ENCODE peak calls at places on chromosome X, in eight cellular contexts. H is stimulated activated CD4-positive, alpha-beta T cell treated with anti-CD3 and anti-CD28 coated beads, Interleukin-15, amount 100 ng/mL, for 1 hour; B is sciatic nerve; L is activated T-helper 1 cell treated with anti-CD3 and anti-CD28 coated beads, Interleukin-2, amount 50 U/mL, for 16 hours; J is T-helper 17 cell; Y is CD4-positive, alpha-beta T cell; U is HFF-Myc; M is heart left ventricle. N is an unnamed sample.

GRCh38 chrX:54785901-54786300 is 12.2 kb downstream of the ITIH6 start:
- DNase-seq in H (no peak), B (no peak), L (no peak), J (no peak), Y (no peak), U (no peak), M (no peak), N (no peak)

GRCh38 chrX:124263743-124264142 is 68.7 kb upstream of the TEX13D start:
- DNase-seq in H (no peak), B (no peak), L (no peak), J (no peak), Y (no peak), U (no peak), M (no peak), N (no peak)

GRCh38 chrX:143633530-143634372 is 2.1 kb downstream of the SLITRK4 start:
- DNase-seq in H (no peak), B (no peak), L (no peak), J (no peak), Y (no peak), U (no peak), M (no peak), N (no peak)

GRCh38 chrX:106039920-106040319 is 1.4 kb upstream of the SERPINA7 start:
- DNase-seq in H (no peak), B (no peak), L (no peak), J (no peak), Y (no peak), U (no peak), M (no peak), N (no peak)

GRCh38 chrX:77505227-77505626 is 58.0 kb downstream of the FGF16 start:
- DNase-seq in H (no peak), B (no peak), L (no peak), J (no peak), Y (no peak), U (no peak), M (no peak), N (no peak)

GRCh38 chrX:39242187-39242586 is 440.9 kb downstream of the MID1IP1 start:
- DNase-seq in H (no peak), B (no peak), L (no peak), J (no peak), Y (no peak), U (no peak), M (no peak), N (no peak)

GRCh38 chrX:63506320-63506719 is 155.2 kb upstream of the SPIN4 start:
- DNase-seq in H (no peak), B (no peak), L (no peak), J (no peak), Y (no peak), U (no peak), M (no peak), N (no peak)

GRCh38 chrX:148562846-148563245 is 62.4 kb downstream of the AFF2 start:
- DNase-seq in H (no peak), B (no peak), L (no peak), J (no peak), Y (no peak), U (no peak), M (no peak), N (no peak)

GRCh38 chrX:153494541-153495361 is at the start of gene BGN:
- DNase-seq in H (no peak), B (peak), L (no peak), J (no peak), Y (no peak), U (no peak), M (peak), N (no peak)

GRCh38 chrX:18793601-18794089 is 86.2 kb downstream of the PPEF1 start:
- DNase-seq in H (no peak), B (no peak), L (no peak), J (no peak), Y (no peak), U (no peak), M (no peak), N (no peak)

GRCh38 chrX:21926527-21927278 is 13.8 kb upstream of the SMS start:
- DNase-seq in H (no peak), B (no peak), L (no peak), J (no peak), Y (no peak), U (peak), M (no peak), N (no peak)